ENCODE peak calls at places on chromosomes 7 and 10, in seven cellular contexts. P is CD8-positive, alpha-beta memory T cell; E is stomach; Z is IMR-90; D is brain microvascular endothelial cell; N is fibroblast of lung; Q is HL-60. B is an unnamed sample.

GRCh38 chr7:26930201-26930600 is 65.8 kb upstream of the SKAP2 start:
- DNase-seq in P (no peak), E (no peak), Z (no peak), D (no peak), N (no peak), Q (no peak), B (no peak)

GRCh38 chr10:124389613-124390361 is 28.9 kb downstream of the OAT start:
- DNase-seq in P (no peak), E (no peak), Z (no peak), D (no peak), N (no peak), Q (no peak), B (no peak)

GRCh38 chr10:123136806-123137642 is 1.3 kb downstream of the HMX3 start:
- DNase-seq in P (no peak), E (no peak), Z (no peak), D (no peak), N (peak), Q (no peak), B (no peak)

GRCh38 chr7:74061840-74062539 is 21.6 kb upstream of the LIMK1 start:
- DNase-seq in P (peak), E (peak), Z (peak), D (peak), N (peak), Q (peak), B (peak)

GRCh38 chr7:50632561-50633413 is 67.6 kb upstream of the DDC start:
- DNase-seq in P (peak), E (peak), Z (peak), D (peak), N (peak), Q (peak), B (peak)

GRCh38 chr7:128405345-128406146 is 4.2 kb downstream of the IMPDH1 start:
- DNase-seq in P (peak), E (peak), Z (peak), D (no peak), N (peak), Q (peak), B (peak)

GRCh38 chr10:34046651-34047050 is 712.2 kb upstream of the NRP1 start:
- DNase-seq in P (no peak), E (no peak), Z (peak), D (no peak), N (peak), Q (no peak), B (no peak)

GRCh38 chr7:65746398-65746669 is 126.5 kb upstream of the VKORC1L1 start:
- DNase-seq in P (no peak), E (no peak), Z (peak), D (peak), N (peak), Q (no peak), B (no peak)

GRCh38 chr10:120195984-120196712 is 260.9 kb upstream of the PLPP4 start:
- DNase-seq in P (no peak), E (no peak), Z (no peak), D (no peak), N (no peak), Q (no peak), B (no peak)

GRCh38 chr10:24457661-24458318 is 248.9 kb downstream of the KIAA1217 start:
- DNase-seq in P (no peak), E (peak), Z (no peak), D (no peak), N (peak), Q (no peak), B (no peak)

GRCh38 chr7:81415181-81415580 is 354.7 kb downstream of the HGF start:
- DNase-seq in P (no peak), E (no peak), Z (peak), D (no peak), N (no peak), Q (no peak), B (no peak)

GRCh38 chr7:27873006-27873295 is 133.0 kb downstream of the TAX1BP1 start:
- DNase-seq in P (no peak), E (no peak), Z (no peak), D (no peak), N (peak), Q (no peak), B (no peak)

GRCh38 chr7:4973728-4974198 is 14.8 kb upstream of the MMD2 start:
- DNase-seq in P (peak), E (peak), Z (peak), D (peak), N (peak), Q (peak), B (peak)

GRCh38 chr7:81308643-81309354 is 389.9 kb upstream of the SEMA3C start:
- DNase-seq in P (no peak), E (no peak), Z (peak), D (no peak), N (no peak), Q (no peak), B (no peak)

GRCh38 chr7:130971297-130971696 is 237.3 kb upstream of the KLF14 start:
- DNase-seq in P (no peak), E (no peak), Z (no peak), D (no peak), N (no peak), Q (no peak), B (no peak)

GRCh38 chr10:46310143-46310514 is 23.3 kb downstream of the ANTXRL start:
- DNase-seq in P (no peak), E (peak), Z (no peak), D (no peak), N (no peak), Q (no peak), B (peak)

GRCh38 chr10:76282122-76283030 is 851.0 kb downstream of the LRMDA start:
- DNase-seq in P (no peak), E (peak), Z (peak), D (no peak), N (peak), Q (no peak), B (no peak)

DNA sequence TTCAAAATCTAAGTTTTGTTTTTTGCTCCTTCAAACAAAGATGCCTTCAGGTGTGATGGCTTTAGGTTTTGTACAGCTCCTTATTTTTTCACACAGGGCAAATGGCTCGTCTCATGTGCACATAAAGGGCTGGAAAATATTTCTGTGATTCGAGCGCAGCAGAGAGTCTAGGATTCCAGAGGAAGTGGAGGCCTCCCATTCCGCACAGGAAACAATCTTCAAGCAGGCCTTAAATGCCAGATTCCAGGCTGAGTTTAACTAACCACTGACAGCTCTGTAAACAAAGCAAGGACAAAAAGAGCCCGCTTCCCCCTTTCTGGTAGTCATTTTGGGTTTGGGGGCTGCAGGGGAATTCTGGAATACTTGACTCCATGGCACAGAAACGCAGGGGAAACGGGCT is 87.1 kb downstream of the CALD1 start:
- DNase-seq in P (no peak), E (no peak), Z (peak), D (no peak), N (peak), Q (no peak), B (no peak)
- H3K27ac ChIP-seq in P (no peak), E (peak), Z (peak), D (peak), N (peak), Q (no peak), B (peak)

DNA sequence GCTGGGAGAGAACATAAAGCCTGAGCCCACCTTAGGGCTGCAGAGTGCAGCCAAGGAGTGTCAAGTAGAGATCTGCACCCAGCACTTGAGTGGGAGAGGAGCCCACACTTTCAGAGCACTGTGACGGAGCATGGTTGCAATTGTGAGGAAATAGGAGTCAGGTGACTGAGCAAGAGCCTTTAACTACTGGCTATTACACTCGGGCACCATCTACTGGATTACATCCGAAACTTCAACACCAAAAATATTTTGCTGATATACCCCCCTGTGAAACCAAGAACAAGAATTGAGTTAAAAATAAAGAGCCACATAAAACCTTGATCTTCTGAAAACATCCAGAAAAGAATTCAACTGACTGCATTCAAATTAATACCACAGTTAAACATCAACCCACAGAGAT is 657.9 kb downstream of the NXPH1 start:
- DNase-seq in P (no peak), E (no peak), Z (no peak), D (no peak), N (no peak), Q (no peak), B (no peak)
- H3K27ac ChIP-seq in P (no peak), E (no peak), Z (no peak), D (no peak), N (no peak), Q (no peak), B (no peak)

GRCh38 chr7:35826751-35827150 is 25.9 kb downstream of the SEPTIN7 start:
- DNase-seq in P (no peak), E (no peak), Z (no peak), D (no peak), N (no peak), Q (no peak), B (no peak)

GRCh38 chr7:35828817-35829216 is 28.0 kb downstream of the SEPTIN7 start:
- DNase-seq in P (no peak), E (no peak), Z (no peak), D (no peak), N (no peak), Q (no peak), B (no peak)

GRCh38 chr7:35825984-35826383 is 25.1 kb downstream of the SEPTIN7 start:
- DNase-seq in P (no peak), E (no peak), Z (no peak), D (no peak), N (no peak), Q (no peak), B (no peak)

GRCh38 chr7:35831208-35831607 is 30.4 kb downstream of the SEPTIN7 start:
- DNase-seq in P (no peak), E (no peak), Z (peak), D (no peak), N (peak), Q (no peak), B (no peak)
- H3K27ac ChIP-seq in P (no peak), E (no peak), Z (peak), D (no peak), N (no peak), Q (no peak), B (no peak)

DNA sequence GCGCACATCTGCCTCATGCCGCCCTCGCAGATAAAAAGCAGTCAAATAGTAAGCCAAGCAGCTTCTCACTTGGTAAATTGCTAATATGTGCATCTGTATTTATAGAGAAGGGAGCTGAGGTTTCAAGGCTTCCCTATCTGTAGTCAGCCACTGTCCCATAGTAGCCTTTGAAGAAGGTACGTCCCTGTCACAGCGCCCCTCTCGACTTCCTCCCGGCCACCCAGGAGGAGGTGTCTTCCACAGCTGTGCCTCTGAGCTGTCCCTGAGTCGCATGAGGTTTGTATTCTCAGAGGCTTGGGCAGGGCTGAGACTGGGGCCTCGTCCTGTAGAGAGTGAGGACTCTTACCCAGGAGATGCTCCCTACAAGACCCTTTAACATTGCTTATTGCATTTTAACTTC is 49.0 kb downstream of the SPOCK2 start:
- DNase-seq in P (no peak), E (no peak), Z (no peak), D (no peak), N (no peak), Q (peak), B (no peak)
- H3K27ac ChIP-seq in P (no peak), E (no peak), Z (no peak), D (no peak), N (no peak), Q (no peak), B (no peak)

GRCh38 chr10:77385315-77385714 is 252.3 kb downstream of the KCNMA1 start:
- DNase-seq in P (no peak), E (no peak), Z (no peak), D (no peak), N (no peak), Q (no peak), B (no peak)
- H3K27ac ChIP-seq in P (no peak), E (no peak), Z (no peak), D (no peak), N (no peak), Q (no peak), B (no peak)

GRCh38 chr7:147492621-147493020 is 1097.9 kb upstream of the C7orf33 start:
- DNase-seq in P (no peak), E (no peak), Z (peak), D (peak), N (no peak), Q (no peak), B (no peak)
- H3K27ac ChIP-seq in P (no peak), E (no peak), Z (no peak), D (no peak), N (no peak), Q (no peak), B (no peak)

GRCh38 chr7:77407906-77408305 is 8.2 kb downstream of the GSAP start:
- DNase-seq in P (no peak), E (no peak), Z (no peak), D (no peak), N (no peak), Q (no peak), B (no peak)

GRCh38 chr7:77413128-77413527 is 3.0 kb downstream of the GSAP start:
- DNase-seq in P (no peak), E (no peak), Z (no peak), D (no peak), N (no peak), Q (no peak), B (no peak)

GRCh38 chr7:77409739-77410545 is 6.2 kb downstream of the GSAP start:
- DNase-seq in P (no peak), E (no peak), Z (peak), D (peak), N (peak), Q (peak), B (no peak)

GRCh38 chr7:77406421-77406820 is 9.7 kb downstream of the GSAP start:
- DNase-seq in P (no peak), E (no peak), Z (no peak), D (no peak), N (no peak), Q (no peak), B (no peak)

DNA sequence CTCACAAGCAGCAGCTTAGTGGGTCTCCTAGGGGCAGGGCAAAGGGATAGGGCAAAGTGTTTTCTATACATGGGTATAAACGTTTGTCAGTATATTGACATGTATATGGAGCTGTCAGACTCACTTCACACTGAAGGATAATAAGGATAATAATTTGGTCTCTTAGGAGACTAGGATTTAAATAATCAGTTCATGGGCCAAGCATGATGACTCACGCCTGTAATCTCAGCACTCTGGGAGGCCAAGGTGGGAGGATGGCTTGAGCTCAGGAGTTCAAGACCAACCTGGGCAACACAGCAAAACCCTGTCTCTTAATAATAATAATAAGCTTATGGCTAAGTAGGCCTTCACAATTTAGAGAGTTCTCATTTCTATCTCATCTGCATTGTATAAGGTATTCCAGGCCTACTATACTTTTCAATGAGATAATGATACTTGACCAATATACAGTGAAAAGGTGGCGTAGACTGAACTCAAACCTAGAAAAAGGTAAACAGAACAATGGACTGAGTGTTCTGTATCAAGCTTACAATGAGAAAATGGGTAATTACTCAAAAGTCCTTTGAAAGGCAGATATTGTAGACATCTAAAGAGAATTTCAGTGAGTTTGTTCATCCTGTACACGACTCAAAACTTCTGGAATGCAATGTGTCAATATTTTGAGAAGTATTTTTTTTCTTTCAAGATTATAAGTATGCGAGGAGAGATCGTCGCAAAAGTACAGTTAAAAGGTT is 7.0 kb downstream of the GSAP start:
- DNase-seq in P (no peak), E (no peak), Z (peak), D (peak), N (peak), Q (no peak), B (no peak)
- H3K27ac ChIP-seq in P (no peak), E (peak), Z (no peak), D (peak), N (no peak), Q (peak), B (no peak)

GRCh38 chr7:24881622-24882021 is 98.4 kb downstream of the OSBPL3 start:
- DNase-seq in P (no peak), E (no peak), Z (no peak), D (no peak), N (no peak), Q (no peak), B (no peak)
- H3K27ac ChIP-seq in P (no peak), E (no peak), Z (no peak), D (no peak), N (no peak), Q (no peak), B (no peak)

GRCh38 chr10:11841375-11841774 is 18.2 kb downstream of the PROSER2 start:
- DNase-seq in P (no peak), E (no peak), Z (no peak), D (no peak), N (no peak), Q (no peak), B (no peak)
- H3K27ac ChIP-seq in P (no peak), E (no peak), Z (no peak), D (no peak), N (no peak), Q (no peak), B (no peak)